ENCODE peak calls at places on chromosomes 16 and 17, in four cellular contexts. One of them, this sample, is unnamed.

GRCh38 chr17:41977991-41978390 is 11.4 kb downstream of the CNP start:
- DNase-seq in mesenchymal stem cell: no peak
- DNase-seq in mesendoderm: no peak
- DNase-seq in IMR-90: no peak
- DNase-seq in this sample: no peak

GRCh38 chr16:62225675-62226074 is 189.4 kb upstream of the CDH8 start:
- DNase-seq in mesenchymal stem cell: peak; percentile 88
- DNase-seq in mesendoderm: peak; percentile 96
- DNase-seq in IMR-90: no peak
- DNase-seq in this sample: peak; percentile 23

GRCh38 chr16:57591086-57591869 is 37.2 kb upstream of the ADGRG1 start:
- DNase-seq in mesenchymal stem cell: peak; percentile 89
- DNase-seq in mesendoderm: peak; percentile 83
- DNase-seq in IMR-90: peak; percentile 82
- DNase-seq in this sample: peak; percentile 87

GRCh38 chr17:79836952-79837887 is 2.0 kb downstream of the CBX4 start:
- DNase-seq in mesenchymal stem cell: peak; percentile 86
- DNase-seq in mesendoderm: peak; percentile 75
- DNase-seq in IMR-90: peak; percentile 74
- DNase-seq in this sample: peak; percentile 67

GRCh38 chr17:81575836-81576235 is 23.7 kb upstream of the FAAP100 start:
- DNase-seq in mesenchymal stem cell: no peak
- DNase-seq in mesendoderm: no peak
- DNase-seq in IMR-90: no peak
- DNase-seq in this sample: no peak

GRCh38 chr17:52536466-52536865 is 378.0 kb upstream of the CA10 start:
- DNase-seq in mesenchymal stem cell: no peak
- DNase-seq in mesendoderm: no peak
- DNase-seq in IMR-90: no peak
- DNase-seq in this sample: no peak

GRCh38 chr16:3959148-3959547 is 78.6 kb upstream of the CREBBP start:
- DNase-seq in mesenchymal stem cell: peak; percentile 72
- DNase-seq in mesendoderm: no peak
- DNase-seq in IMR-90: peak; percentile 90
- DNase-seq in this sample: peak; percentile 88

GRCh38 chr17:34487616-34488015 is 91.8 kb upstream of the TMEM132E start:
- DNase-seq in mesenchymal stem cell: no peak
- DNase-seq in mesendoderm: peak; percentile 13
- DNase-seq in IMR-90: no peak
- DNase-seq in this sample: no peak

GRCh38 chr16:10654592-10655414 is 39.9 kb downstream of the TEKT5 start:
- DNase-seq in mesenchymal stem cell: no peak
- DNase-seq in mesendoderm: no peak
- DNase-seq in IMR-90: no peak
- DNase-seq in this sample: no peak

GRCh38 chr16:21075252-21075651 is 75.4 kb downstream of the DNAH3 start:
- DNase-seq in mesenchymal stem cell: no peak
- DNase-seq in mesendoderm: no peak
- DNase-seq in IMR-90: no peak
- DNase-seq in this sample: no peak

GRCh38 chr17:13114601-13115024 is 96.8 kb upstream of the ELAC2 start:
- DNase-seq in mesenchymal stem cell: peak; percentile 26
- DNase-seq in mesendoderm: peak; percentile 72
- DNase-seq in IMR-90: peak; percentile 28
- DNase-seq in this sample: peak; percentile 90

GRCh38 chr16:79466111-79466510 is 134.4 kb downstream of the MAF start:
- DNase-seq in mesenchymal stem cell: no peak
- DNase-seq in mesendoderm: no peak
- DNase-seq in IMR-90: no peak
- DNase-seq in this sample: peak; percentile 2

GRCh38 chr16:67207857-67208524 is 9.1 kb downstream of the ELMO3 start:
- DNase-seq in mesenchymal stem cell: peak; percentile 56
- DNase-seq in mesendoderm: no peak
- DNase-seq in IMR-90: peak; percentile 44
- DNase-seq in this sample: peak; percentile 98

GRCh38 chr16:58127033-58127556 is 2.1 kb downstream of the CFAP20 start:
- DNase-seq in mesenchymal stem cell: peak; percentile 69
- DNase-seq in mesendoderm: peak; percentile 64
- DNase-seq in IMR-90: peak; percentile 43
- DNase-seq in this sample: peak; percentile 24

GRCh38 chr16:85274501-85274900 is 162.2 kb upstream of the CIBAR2 start:
- DNase-seq in mesenchymal stem cell: no peak
- DNase-seq in mesendoderm: no peak
- DNase-seq in IMR-90: no peak
- DNase-seq in this sample: no peak
- H3K4ac ChIP-seq in mesenchymal stem cell: no peak overlapping the region
- H3K4ac ChIP-seq in mesendoderm: no peak overlapping the region
- H3K4ac ChIP-seq in IMR-90: no peak overlapping the region
- H3K4ac ChIP-seq in this sample: no peak overlapping the region

GRCh38 chr16:31215287-31216115 is 1.4 kb downstream of the PYDC1 start:
- DNase-seq in mesenchymal stem cell: peak; percentile 54
- DNase-seq in mesendoderm: peak; percentile 85
- DNase-seq in IMR-90: peak; percentile 55
- DNase-seq in this sample: peak; percentile 26

GRCh38 chr16:31213877-31214704 is at the start of gene TRIM72:
- DNase-seq in mesenchymal stem cell: no peak
- DNase-seq in mesendoderm: no peak
- DNase-seq in IMR-90: no peak
- DNase-seq in this sample: no peak

GRCh38 chr16:31213342-31213741 is 577 bp upstream of the TRIM72 start:
- DNase-seq in mesenchymal stem cell: no peak
- DNase-seq in mesendoderm: no peak
- DNase-seq in IMR-90: no peak
- DNase-seq in this sample: no peak

GRCh38 chr16:31216116-31216469 is 842 bp downstream of the PYDC1 start:
- DNase-seq in mesenchymal stem cell: no peak
- DNase-seq in mesendoderm: no peak
- DNase-seq in IMR-90: no peak
- DNase-seq in this sample: no peak

GRCh38 chr16:31214705-31215286 is 877 bp downstream of the TRIM72 start:
- DNase-seq in mesenchymal stem cell: no peak
- DNase-seq in mesendoderm: no peak
- DNase-seq in IMR-90: no peak
- DNase-seq in this sample: no peak
- H3K4ac ChIP-seq in mesenchymal stem cell: no peak overlapping the region
- H3K4ac ChIP-seq in mesendoderm: no peak overlapping the region
- H3K4ac ChIP-seq in IMR-90: no peak overlapping the region
- H3K4ac ChIP-seq in this sample: no peak overlapping the region

DNA sequence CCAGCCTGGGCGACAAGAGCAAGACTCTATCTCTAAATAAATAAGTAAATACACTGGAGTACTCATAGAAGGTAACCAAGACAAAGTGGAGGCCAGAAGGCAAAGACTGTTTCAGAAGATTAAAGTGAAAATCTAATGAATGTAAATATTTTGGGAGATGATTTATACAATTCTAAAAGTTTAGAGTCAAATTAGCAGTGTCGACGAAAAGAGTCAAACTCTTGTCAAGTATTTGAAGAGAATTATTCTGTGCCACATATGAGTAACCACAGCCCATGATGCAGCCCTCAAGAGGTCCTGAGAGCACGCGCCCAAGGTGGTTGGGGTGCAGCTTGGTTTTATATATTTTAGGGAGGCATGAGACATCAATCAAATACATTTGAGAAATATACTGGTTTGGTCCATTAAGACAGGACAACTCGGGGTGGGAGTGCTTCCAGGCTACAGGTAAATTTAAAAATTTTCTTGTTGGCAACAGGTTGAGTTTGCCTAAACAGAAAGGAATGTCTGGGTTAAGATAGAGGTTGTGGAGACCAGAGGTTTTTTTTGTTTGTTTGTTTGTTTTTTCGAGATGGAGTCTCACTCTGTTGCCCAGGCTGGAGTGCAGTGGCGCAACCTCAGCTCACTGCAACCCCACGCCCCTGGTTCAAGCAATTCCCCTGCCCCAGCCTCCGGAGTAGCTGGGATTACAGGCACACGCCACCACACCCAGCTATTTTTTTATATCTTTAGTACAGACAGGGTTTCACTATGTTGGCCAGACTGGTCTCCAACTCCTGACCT is 3.5 kb downstream of the CFDP1 start:
- DNase-seq in mesenchymal stem cell: no peak
- DNase-seq in mesendoderm: no peak
- DNase-seq in IMR-90: no peak
- DNase-seq in this sample: peak; percentile 46
- H3K4ac ChIP-seq in mesenchymal stem cell: no peak overlapping the region
- H3K4ac ChIP-seq in mesendoderm: no peak overlapping the region
- H3K4ac ChIP-seq in IMR-90: no peak overlapping the region
- H3K4ac ChIP-seq in this sample: peak overlapping the region; percentile 89

GRCh38 chr17:38602453-38602852 is 3.3 kb downstream of the SRCIN1 start:
- DNase-seq in mesenchymal stem cell: no peak
- DNase-seq in mesendoderm: no peak
- DNase-seq in IMR-90: no peak
- DNase-seq in this sample: no peak
- H3K4ac ChIP-seq in mesenchymal stem cell: no peak overlapping the region
- H3K4ac ChIP-seq in mesendoderm: no peak overlapping the region
- H3K4ac ChIP-seq in IMR-90: no peak overlapping the region
- H3K4ac ChIP-seq in this sample: no peak overlapping the region

GRCh38 chr17:45156242-45156641 is 5.4 kb upstream of the HEXIM2 start:
- DNase-seq in mesenchymal stem cell: peak; percentile 76
- DNase-seq in mesendoderm: no peak
- DNase-seq in IMR-90: no peak
- DNase-seq in this sample: no peak

GRCh38 chr17:45164734-45165269 is 3.1 kb downstream of the HEXIM2 start:
- DNase-seq in mesenchymal stem cell: no peak
- DNase-seq in mesendoderm: no peak
- DNase-seq in IMR-90: no peak
- DNase-seq in this sample: no peak

GRCh38 chr17:45160505-45161287 is 979 bp upstream of the HEXIM2 start:
- DNase-seq in mesenchymal stem cell: peak; percentile 73
- DNase-seq in mesendoderm: peak; percentile 97
- DNase-seq in IMR-90: peak; percentile 61
- DNase-seq in this sample: peak; percentile 30

GRCh38 chr17:45161288-45162021 is at the start of gene HEXIM2:
- DNase-seq in mesenchymal stem cell: peak; percentile 100
- DNase-seq in mesendoderm: peak; percentile 100
- DNase-seq in IMR-90: peak; percentile 100
- DNase-seq in this sample: peak; percentile 100

GRCh38 chr17:45162022-45162687 is 480 bp downstream of the HEXIM2 start:
- DNase-seq in mesenchymal stem cell: no peak
- DNase-seq in mesendoderm: no peak
- DNase-seq in IMR-90: no peak
- DNase-seq in this sample: no peak
- H3K4ac ChIP-seq in mesenchymal stem cell: peak overlapping the region; percentile 28
- H3K4ac ChIP-seq in mesendoderm: peak overlapping the region; percentile 11
- H3K4ac ChIP-seq in IMR-90: peak overlapping the region; percentile 45
- H3K4ac ChIP-seq in this sample: peak overlapping the region; percentile 11